ENCODE peak calls at places on chromosomes 5 and 9, in four cellular contexts. E is GM23338, O is fibroblast of gingiva, G is tibial artery. B is an unnamed sample.

GRCh38 chr5:150492621-150493020 is 15.3 kb upstream of the NDST1 start:
- DNase-seq in E (no peak), O (peak; percentile 60), G (no peak), B (no peak)

GRCh38 chr5:100861148-100861547 is 41.9 kb downstream of the ST8SIA4 start:
- DNase-seq in E (no peak), O (no peak), G (no peak), B (no peak)

GRCh38 chr9:20714442-20715415 is 30.7 kb downstream of the FOCAD start:
- DNase-seq in E (no peak), O (no peak), G (no peak), B (no peak)

GRCh38 chr9:75890541-75891276 is at the start of gene PCSK5:
- DNase-seq in E (peak; percentile 96), O (peak; percentile 95), G (peak; percentile 96), B (peak; percentile 92)

GRCh38 chr9:78406146-78406545 is 109.2 kb downstream of the PSAT1 start:
- DNase-seq in E (peak; percentile 16), O (peak; percentile 3), G (no peak), B (no peak)

GRCh38 chr9:136545065-136545965 is 533 bp downstream of the NOTCH1 start:
- DNase-seq in E (no peak), O (peak; percentile 5), G (no peak), B (peak; percentile 39)

GRCh38 chr5:176432707-176433106 is 15.5 kb upstream of the FAF2 start:
- DNase-seq in E (no peak), O (no peak), G (no peak), B (no peak)

GRCh38 chr9:95025213-95026170 is 292.0 kb downstream of the FANCC start:
- DNase-seq in E (no peak), O (peak; percentile 91), G (peak; percentile 89), B (no peak)

GRCh38 chr9:92033307-92033706 is 81.9 kb downstream of the SPTLC1 start:
- DNase-seq in E (no peak), O (no peak), G (no peak), B (no peak)

GRCh38 chr5:122426301-122426700 is 114.3 kb downstream of the SNCAIP start:
- DNase-seq in E (no peak), O (no peak), G (no peak), B (no peak)

GRCh38 chr9:124450931-124451661 is 845 bp downstream of the ADGRD2 start:
- DNase-seq in E (no peak), O (no peak), G (peak; percentile 37), B (no peak)

GRCh38 chr5:123423278-123424149 is at the start of gene CEP120:
- DNase-seq in E (peak; percentile 99), O (peak; percentile 99), G (peak; percentile 99), B (peak; percentile 98)

GRCh38 chr9:99866398-99866797 is 40.1 kb upstream of the STX17 start:
- DNase-seq in E (no peak), O (no peak), G (no peak), B (no peak)

GRCh38 chr9:80197661-80198060 is 625.9 kb downstream of the TLE4 start:
- DNase-seq in E (no peak), O (peak; percentile 32), G (no peak), B (no peak)

GRCh38 chr5:148899993-148900392 is 73.6 kb downstream of the ADRB2 start:
- DNase-seq in E (no peak), O (no peak), G (no peak), B (no peak)

GRCh38 chr5:139642891-139643871 is 5.0 kb upstream of the CXXC5 start:
- DNase-seq in E (no peak), O (no peak), G (peak; percentile 59), B (peak; percentile 59)

GRCh38 chr9:8809747-8810146 is 1010.2 kb upstream of the DMAC1 start:
- DNase-seq in E (no peak), O (no peak), G (no peak), B (no peak)

GRCh38 chr9:98929096-98929495 is 14.6 kb upstream of the COL15A1 start:
- DNase-seq in E (no peak), O (no peak), G (no peak), B (no peak)

GRCh38 chr5:145764325-145764724 is 70.8 kb downstream of the PRELID2 start:
- DNase-seq in E (peak; percentile 17), O (no peak), G (no peak), B (no peak)

GRCh38 chr5:87243161-87243877 is 24.4 kb upstream of the RASA1 start:
- DNase-seq in E (no peak), O (peak; percentile 83), G (no peak), B (no peak)

GRCh38 chr9:120066315-120066714 is 513.7 kb downstream of the CDK5RAP2 start:
- DNase-seq in E (no peak), O (no peak), G (no peak), B (no peak)

GRCh38 chr5:128493657-128494329 is 44.3 kb downstream of the FBN2 start:
- DNase-seq in E (peak; percentile 8), O (no peak), G (no peak), B (no peak)

GRCh38 chr9:136594492-136594891 is 48.6 kb upstream of the NOTCH1 start:
- DNase-seq in E (no peak), O (no peak), G (no peak), B (no peak)

GRCh38 chr9:12554636-12555035 is 138.5 kb upstream of the TYRP1 start:
- DNase-seq in E (peak; percentile 56), O (no peak), G (no peak), B (no peak)

B was measured in naive thymus-derived CD8-positive, alpha-beta T cell.